ENCODE peak calls at places on chromosome 3, in nine cellular contexts. E, D, A, O, P, S, K, J and C are unnamed samples.

GRCh38 chr3:156693166-156693565 is 18.8 kb downstream of the TIPARP start:
- DNase-seq in E (no peak), D (no peak), A (peak), O (no peak), P (no peak), S (no peak), K (peak), J (no peak), C (no peak)

GRCh38 chr3:39317571-39318169 is 11.8 kb upstream of the CCR8 start:
- DNase-seq in E (peak), D (peak), A (no peak), O (no peak), P (no peak), S (no peak), K (no peak), J (no peak), C (no peak)

GRCh38 chr3:141544697-141545096 is 57.9 kb downstream of the RASA2 start:
- DNase-seq in E (no peak), D (peak), A (no peak), O (no peak), P (no peak), S (no peak), K (no peak), J (no peak), C (no peak)

GRCh38 chr3:38039101-38039898 is at the start of gene DLEC1:
- DNase-seq in E (peak), D (no peak), A (peak), O (peak), P (peak), S (peak), K (peak), J (no peak), C (peak)

GRCh38 chr3:38067508-38068233 is 28.7 kb downstream of the DLEC1 start:
- DNase-seq in E (no peak), D (no peak), A (no peak), O (no peak), P (no peak), S (no peak), K (no peak), J (no peak), C (no peak)

GRCh38 chr3:82581350-82581749 is 819.9 kb upstream of the GBE1 start:
- DNase-seq in E (no peak), D (no peak), A (no peak), O (no peak), P (no peak), S (no peak), K (no peak), J (no peak), C (no peak)

GRCh38 chr3:72661115-72661457 is 187.2 kb downstream of the SHQ1 start:
- DNase-seq in E (peak), D (peak), A (peak), O (no peak), P (no peak), S (peak), K (peak), J (peak), C (peak)

GRCh38 chr3:12117473-12117872 is 41.2 kb downstream of the TIMP4 start:
- DNase-seq in E (no peak), D (no peak), A (no peak), O (no peak), P (no peak), S (no peak), K (no peak), J (no peak), C (no peak)

GRCh38 chr3:193729601-193730000 is 136.6 kb downstream of the OPA1 start:
- DNase-seq in E (no peak), D (no peak), A (no peak), O (no peak), P (no peak), S (no peak), K (no peak), J (no peak), C (no peak)

GRCh38 chr3:27544372-27544865 is 60.2 kb upstream of the SLC4A7 start:
- DNase-seq in E (no peak), D (no peak), A (peak), O (no peak), P (no peak), S (no peak), K (peak), J (no peak), C (no peak)

GRCh38 chr3:50189274-50189673 is 2.1 kb upstream of the GNAT1 start:
- DNase-seq in E (peak), D (peak), A (peak), O (peak), P (peak), S (peak), K (peak), J (peak), C (peak)

GRCh38 chr3:133878518-133878917 is 17.2 kb downstream of the RAB6B start:
- DNase-seq in E (no peak), D (no peak), A (no peak), O (no peak), P (no peak), S (no peak), K (no peak), J (no peak), C (no peak)